ENCODE peak calls at places on chromosomes 5 and 9, in nine cellular contexts. Z, S, F, C, P, T, H, O and K are unnamed samples.

GRCh38 chr5:163978897-163979296 is 473.5 kb downstream of the MAT2B start:
- DNase-seq in S (no peak), F (no peak), Z (no peak), P (no peak), C (peak), H (no peak), T (no peak), O (no peak), K (no peak)

GRCh38 chr5:28473531-28474107 is 1435.2 kb upstream of the CDH9 start:
- DNase-seq in C (peak), P (no peak), F (no peak), O (peak), H (peak), Z (no peak), S (no peak), T (no peak), K (peak)

GRCh38 chr9:3908731-3909130 is 382.9 kb upstream of the RFX3 start:
- DNase-seq in C (no peak), T (no peak), H (no peak), O (no peak), P (no peak), Z (peak), S (no peak), F (no peak), K (no peak)

GRCh38 chr9:2761424-2761823 is 44.1 kb downstream of the KCNV2 start:
- DNase-seq in P (no peak), H (no peak), Z (no peak), F (no peak), O (no peak), C (no peak), S (no peak), T (no peak), K (no peak)

GRCh38 chr9:114238919-114239879 is 83.7 kb upstream of the ORM1 start:
- DNase-seq in T (no peak), Z (peak), O (peak), C (peak), H (peak), S (no peak), F (no peak), P (no peak), K (peak)

GRCh38 chr9:35618854-35619799 is 914 bp upstream of the CD72 start:
- DNase-seq in O (no peak), F (peak), H (no peak), Z (no peak), P (no peak), T (no peak), C (no peak), S (no peak), K (no peak)

GRCh38 chr5:82494942-82495341 is 216.8 kb upstream of the RPS23 start:
- DNase-seq in P (no peak), S (no peak), O (no peak), T (no peak), H (no peak), F (no peak), C (peak), Z (peak), K (peak)

GRCh38 chr5:67807116-67807888 is 408.3 kb upstream of the PIK3R1 start:
- DNase-seq in H (no peak), T (no peak), P (no peak), C (peak), O (no peak), S (no peak), F (no peak), Z (no peak), K (no peak)

GRCh38 chr9:126471084-126471611 is 142.6 kb upstream of the LMX1B start:
- DNase-seq in O (no peak), T (no peak), Z (peak), S (no peak), F (peak), P (peak), H (peak), C (no peak), K (peak)

GRCh38 chr9:91845839-91846238 is 104.2 kb downstream of the ROR2 start:
- DNase-seq in T (no peak), Z (no peak), O (no peak), F (no peak), H (no peak), C (no peak), S (no peak), P (no peak), K (no peak)

DNA sequence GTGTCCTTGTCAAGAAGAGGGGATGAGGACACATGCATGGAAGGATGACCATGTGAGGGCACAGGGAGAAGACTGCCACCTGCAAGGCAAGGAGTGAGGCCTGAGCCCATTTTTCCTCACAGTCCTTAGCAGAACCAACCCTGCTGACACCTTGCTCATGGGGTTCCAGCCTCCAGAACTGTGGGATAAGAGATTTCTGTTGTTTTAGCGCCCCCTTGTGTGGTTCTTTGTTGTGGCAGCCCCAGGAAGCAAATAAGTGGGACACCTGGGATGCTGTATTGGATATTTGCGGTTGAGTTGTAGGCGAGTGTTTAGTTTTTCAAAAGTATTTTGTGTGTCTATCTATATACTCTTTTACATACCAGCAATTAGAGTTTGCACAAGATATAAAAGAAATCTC is 206.4 kb downstream of the NXNL2 start:
- DNase-seq in F (no peak), C (no peak), H (no peak), Z (no peak), T (no peak), S (no peak), O (peak), P (no peak), K (peak)
- TF ChIP-seq CTCF in F (no peak), C (peak), H (peak), Z (peak), T (no peak), S (peak), O (peak), P (peak), K (peak)

GRCh38 chr5:149930060-149930753 is 14.4 kb downstream of the PDE6A start:
- DNase-seq in C (no peak), F (no peak), T (no peak), S (no peak), O (no peak), H (no peak), Z (no peak), P (no peak), K (peak)
- H3K4me3 ChIP-seq in C (no peak), F (peak), T (no peak), S (no peak), O (no peak), H (no peak), Z (peak), P (no peak), K (peak)

DNA sequence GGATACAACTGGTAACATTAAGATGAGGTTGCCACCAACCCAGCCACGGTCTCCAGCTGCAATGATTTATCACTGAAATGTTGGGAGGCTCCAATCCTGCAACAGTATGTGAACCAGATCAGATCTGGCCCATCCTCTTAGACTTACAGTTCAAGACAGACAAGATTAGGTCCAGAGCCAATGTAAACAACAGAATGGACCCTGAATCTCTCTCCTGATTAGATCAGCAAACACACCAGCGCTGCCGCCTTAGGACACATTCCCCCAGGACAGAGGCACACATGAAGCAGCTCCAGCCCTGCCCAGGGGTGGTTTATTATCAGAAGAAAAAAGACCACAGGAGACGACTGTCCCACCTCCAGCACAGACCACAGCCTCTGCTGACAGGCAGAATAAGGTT is 82.1 kb downstream of the SLIT3 start:
- DNase-seq in P (no peak), H (no peak), O (peak), C (no peak), Z (no peak), F (no peak), S (no peak), T (no peak), K (no peak)
- TF ChIP-seq CTCF in P (no peak), H (no peak), O (no peak), C (no peak), Z (no peak), F (no peak), S (no peak), T (no peak), K (no peak)

DNA sequence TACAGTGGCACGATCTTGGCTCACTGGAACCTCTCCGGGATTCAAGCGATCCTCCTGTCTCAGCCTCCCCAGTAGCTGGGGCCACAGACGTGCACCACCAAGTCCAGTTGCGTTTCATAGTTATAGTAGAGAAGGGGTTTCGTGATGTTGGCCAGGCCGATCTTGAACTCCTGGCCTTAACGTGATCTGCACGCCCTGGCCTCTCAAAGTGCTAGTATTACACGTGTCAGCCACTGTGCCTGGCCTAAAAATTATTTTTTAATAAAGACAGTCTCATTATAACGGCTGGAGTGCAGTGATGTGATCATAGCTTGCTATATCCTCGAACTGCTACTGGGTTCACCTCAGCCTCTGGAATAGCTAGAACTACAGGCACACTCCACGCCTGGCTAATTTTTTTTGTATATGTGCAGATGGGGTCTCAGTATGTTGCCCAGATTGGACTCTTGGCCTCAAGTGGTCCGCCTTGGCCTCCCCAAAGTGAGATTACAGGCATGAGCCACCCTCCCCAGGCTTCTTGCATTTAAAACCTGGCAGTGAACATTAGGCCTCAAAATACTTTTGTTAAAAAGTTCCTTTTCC is 4.4 kb downstream of the NPM1 start:
- DNase-seq in C (no peak), P (no peak), S (no peak), Z (no peak), O (no peak), F (no peak), H (no peak), T (no peak), K (no peak)
- H3K4me3 ChIP-seq in C (no peak), P (no peak), S (no peak), Z (no peak), O (peak), F (no peak), H (no peak), T (no peak), K (no peak)

GRCh38 chr9:20580673-20581072 is 41.6 kb downstream of the MLLT3 start:
- DNase-seq in T (no peak), S (no peak), Z (no peak), O (no peak), H (no peak), F (no peak), P (no peak), C (peak), K (no peak)

GRCh38 chr9:20584968-20585643 is 37.2 kb downstream of the MLLT3 start:
- DNase-seq in P (no peak), F (no peak), O (no peak), Z (no peak), S (no peak), T (no peak), C (no peak), H (no peak), K (no peak)

GRCh38 chr9:20579544-20580309 is 42.6 kb downstream of the MLLT3 start:
- DNase-seq in P (no peak), T (no peak), F (no peak), O (no peak), C (peak), H (no peak), Z (no peak), S (no peak), K (no peak)

DNA sequence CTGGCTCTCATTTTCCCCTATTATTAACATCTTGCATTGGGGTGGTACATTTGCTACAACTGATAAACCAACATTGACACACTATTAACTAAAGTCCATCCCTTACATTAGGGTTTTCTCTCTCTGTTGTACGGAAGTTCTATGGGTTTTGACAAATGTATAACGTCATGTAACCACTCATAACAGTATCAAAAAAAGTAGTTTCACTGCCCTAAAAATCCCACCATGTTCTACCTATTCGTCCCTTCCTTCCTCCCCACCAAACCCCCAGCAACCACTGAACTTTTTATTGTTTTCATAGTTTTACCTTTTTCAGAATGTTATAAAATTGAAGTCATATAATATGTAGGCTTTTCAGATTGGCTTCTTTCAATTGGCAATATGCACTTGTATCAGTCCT is 40.1 kb downstream of the MLLT3 start:
- DNase-seq in P (no peak), T (no peak), F (no peak), C (no peak), O (no peak), Z (no peak), S (no peak), H (no peak), K (no peak)
- TF ChIP-seq CTCF in P (no peak), T (no peak), F (no peak), C (no peak), O (no peak), Z (no peak), S (no peak), H (no peak), K (no peak)